ENCODE peak calls at places on chromosomes 7 and 10, in five cellular contexts. A, X, Y, I and E are unnamed samples.

GRCh38 chr7:27560706-27561235 is 101.9 kb downstream of the HIBADH start:
- DNase-seq in A (no peak), I (no peak), Y (no peak), X (no peak), E (no peak)

GRCh38 chr10:62180677-62181076 is 88.0 kb downstream of the RTKN2 start:
- DNase-seq in Y (no peak), X (no peak), A (no peak), I (no peak), E (no peak)

GRCh38 chr10:51718804-51719291 is 19.5 kb upstream of the CSTF2T start:
- DNase-seq in X (no peak), I (no peak), A (no peak), Y (no peak), E (no peak)

GRCh38 chr7:107594961-107595737 is 15.1 kb downstream of the BCAP29 start:
- DNase-seq in X (no peak), I (no peak), Y (no peak), A (no peak), E (no peak)

GRCh38 chr10:86438091-86438749 is 71.6 kb upstream of the GRID1 start:
- DNase-seq in X (no peak), I (no peak), Y (no peak), A (no peak), E (no peak)

GRCh38 chr7:38681882-38682281 is 50.7 kb upstream of the AMPH start:
- DNase-seq in A (no peak), I (peak), X (no peak), Y (peak), E (no peak)

GRCh38 chr7:121313220-121313792 is 15.5 kb upstream of the WNT16 start:
- DNase-seq in I (peak), Y (no peak), X (no peak), A (no peak), E (no peak)

GRCh38 chr7:44264221-44264956 is 61.0 kb downstream of the CAMK2B start:
- DNase-seq in A (no peak), X (no peak), I (peak), Y (peak), E (no peak)

GRCh38 chr7:116242177-116242576 is 31.8 kb downstream of the TES start:
- DNase-seq in A (no peak), I (no peak), X (no peak), Y (no peak), E (no peak)

GRCh38 chr10:119408969-119409371 is 133.5 kb downstream of the RGS10 start:
- DNase-seq in I (no peak), Y (no peak), A (no peak), X (no peak), E (no peak)

GRCh38 chr7:149292101-149292823 is 30.3 kb downstream of the ZNF783 start:
- DNase-seq in Y (no peak), A (no peak), X (no peak), I (no peak), E (no peak)